ENCODE peak calls at places on chromosomes 13 and 19, in five cellular contexts. One of them, this sample, is unnamed.

GRCh38 chr13:51067376-51068125 is 43.5 kb downstream of the C13orf42 start:
- DNase-seq in pancreas: no peak
- DNase-seq in BJ: no peak
- DNase-seq in HT-29: no peak
- DNase-seq in NCI-H1105 treated with DMSO at 0.1 percent for 48 hours: no peak
- DNase-seq in this sample: no peak

GRCh38 chr13:75641026-75641425 is 4.9 kb downstream of the LMO7 start:
- DNase-seq in BJ: no peak
- DNase-seq in HT-29: no peak
- DNase-seq in pancreas: no peak
- DNase-seq in NCI-H1105 treated with DMSO at 0.1 percent for 48 hours: no peak
- DNase-seq in this sample: no peak

GRCh38 chr13:113616281-113616906 is 31.8 kb downstream of the TFDP1 start:
- DNase-seq in BJ: no peak
- DNase-seq in NCI-H1105 treated with DMSO at 0.1 percent for 48 hours: no peak
- DNase-seq in HT-29: no peak
- DNase-seq in pancreas: no peak
- DNase-seq in this sample: no peak

GRCh38 chr19:55441319-55441691 is 1.8 kb downstream of the SHISA7 start:
- DNase-seq in NCI-H1105 treated with DMSO at 0.1 percent for 48 hours: no peak
- DNase-seq in pancreas: no peak
- DNase-seq in HT-29: no peak
- DNase-seq in BJ: no peak
- DNase-seq in this sample: no peak

GRCh38 chr13:65959305-65959704 is 1270.8 kb downstream of the PCDH9 start:
- DNase-seq in NCI-H1105 treated with DMSO at 0.1 percent for 48 hours: no peak
- DNase-seq in BJ: peak; percentile 85
- DNase-seq in pancreas: no peak
- DNase-seq in HT-29: no peak
- DNase-seq in this sample: peak; percentile 28

GRCh38 chr19:18021121-18021755 is 13.3 kb downstream of the ARRDC2 start:
- DNase-seq in pancreas: peak; percentile 65
- DNase-seq in HT-29: peak; percentile 74
- DNase-seq in BJ: peak; percentile 52
- DNase-seq in NCI-H1105 treated with DMSO at 0.1 percent for 48 hours: no peak
- DNase-seq in this sample: no peak

GRCh38 chr19:57075801-57076492 is 43.8 kb upstream of the USP29 start:
- DNase-seq in pancreas: no peak
- DNase-seq in BJ: no peak
- DNase-seq in NCI-H1105 treated with DMSO at 0.1 percent for 48 hours: no peak
- DNase-seq in HT-29: no peak
- DNase-seq in this sample: no peak

GRCh38 chr19:40642062-40642706 is 41.0 kb downstream of the LTBP4 start:
- DNase-seq in pancreas: no peak
- DNase-seq in HT-29: no peak
- DNase-seq in NCI-H1105 treated with DMSO at 0.1 percent for 48 hours: no peak
- DNase-seq in BJ: no peak
- DNase-seq in this sample: no peak

GRCh38 chr19:46648070-46648960 is 12.3 kb upstream of the GNG8 start:
- DNase-seq in HT-29: no peak
- DNase-seq in BJ: no peak
- DNase-seq in NCI-H1105 treated with DMSO at 0.1 percent for 48 hours: no peak
- DNase-seq in pancreas: no peak
- DNase-seq in this sample: no peak

GRCh38 chr19:7522923-7523667 is 671 bp downstream of the MCOLN1 start:
- DNase-seq in BJ: no peak
- DNase-seq in NCI-H1105 treated with DMSO at 0.1 percent for 48 hours: no peak
- DNase-seq in HT-29: no peak
- DNase-seq in pancreas: no peak
- DNase-seq in this sample: no peak

GRCh38 chr13:90792335-90792734 is 555.2 kb upstream of the MIR17HG start:
- DNase-seq in HT-29: no peak
- DNase-seq in NCI-H1105 treated with DMSO at 0.1 percent for 48 hours: no peak
- DNase-seq in pancreas: no peak
- DNase-seq in BJ: no peak
- DNase-seq in this sample: no peak

GRCh38 chr13:27264181-27264580 is 6.4 kb upstream of the RASL11A start:
- DNase-seq in pancreas: no peak
- DNase-seq in HT-29: no peak
- DNase-seq in BJ: peak; percentile 68
- DNase-seq in NCI-H1105 treated with DMSO at 0.1 percent for 48 hours: no peak
- DNase-seq in this sample: no peak

GRCh38 chr19:2602391-2603181 is 99.9 kb downstream of the GNG7 start:
- DNase-seq in HT-29: peak; percentile 54
- DNase-seq in BJ: peak; percentile 97
- DNase-seq in pancreas: peak; percentile 86
- DNase-seq in NCI-H1105 treated with DMSO at 0.1 percent for 48 hours: no peak
- DNase-seq in this sample: peak; percentile 93

GRCh38 chr13:99086149-99086868 is 108.4 kb upstream of the DOCK9 start:
- DNase-seq in BJ: no peak
- DNase-seq in pancreas: peak; percentile 59
- DNase-seq in NCI-H1105 treated with DMSO at 0.1 percent for 48 hours: no peak
- DNase-seq in HT-29: peak; percentile 69
- DNase-seq in this sample: no peak